ENCODE peak calls at places on chromosomes 5 and 9, in seven cellular contexts. B, E, W, S, N, Q and J are unnamed samples.

GRCh38 chr5:128885649-128886255 is 79.5 kb upstream of the SLC27A6 start:
- DNase-seq in B (no peak), E (no peak), W (no peak), S (no peak), N (no peak), Q (no peak), J (no peak)

GRCh38 chr9:81522721-81523551 is 166.4 kb downstream of the TLE1 start:
- DNase-seq in B (no peak), E (peak; percentile 39), W (peak; percentile 73), S (peak; percentile 25), N (no peak), Q (peak; percentile 64), J (peak; percentile 37)

GRCh38 chr5:146647656-146648199 is 131.7 kb upstream of the GPR151 start:
- DNase-seq in B (no peak), E (no peak), W (no peak), S (no peak), N (peak; percentile 54), Q (no peak), J (no peak)

GRCh38 chr5:149561848-149562247 is 10.6 kb upstream of the CSNK1A1 start:
- DNase-seq in B (peak; percentile 90), E (no peak), W (peak; percentile 95), S (peak; percentile 75), N (no peak), Q (peak; percentile 75), J (no peak)

GRCh38 chr5:35309365-35310130 is 79.3 kb upstream of the PRLR start:
- DNase-seq in B (no peak), E (no peak), W (no peak), S (no peak), N (no peak), Q (no peak), J (no peak)

GRCh38 chr5:43772601-43773031 is 169.6 kb downstream of the NNT start:
- DNase-seq in B (peak; percentile 78), E (no peak), W (peak; percentile 72), S (no peak), N (no peak), Q (no peak), J (no peak)

GRCh38 chr5:160253441-160253840 is 24.1 kb downstream of the FABP6 start:
- DNase-seq in B (no peak), E (no peak), W (no peak), S (no peak), N (no peak), Q (no peak), J (no peak)

GRCh38 chr5:131595088-131596033 is 39.7 kb downstream of the RAPGEF6 start:
- DNase-seq in B (no peak), E (no peak), W (no peak), S (no peak), N (no peak), Q (no peak), J (no peak)

GRCh38 chr9:73176450-73176875 is 24.8 kb downstream of the ANXA1 start:
- DNase-seq in B (no peak), E (no peak), W (peak; percentile 74), S (peak; percentile 58), N (no peak), Q (peak; percentile 67), J (no peak)

GRCh38 chr9:96117398-96118060 is 184.4 kb downstream of the HSD17B3 start:
- DNase-seq in B (no peak), E (no peak), W (no peak), S (no peak), N (no peak), Q (no peak), J (no peak)

GRCh38 chr5:2914022-2914661 is 162.7 kb upstream of the IRX2 start:
- DNase-seq in B (no peak), E (no peak), W (no peak), S (no peak), N (no peak), Q (no peak), J (no peak)

GRCh38 chr9:114588671-114589526 is 1.3 kb downstream of the ATP6V1G1 start:
- DNase-seq in B (no peak), E (no peak), W (peak; percentile 43), S (no peak), N (no peak), Q (peak; percentile 46), J (no peak)

GRCh38 chr9:26357803-26358339 is 534.7 kb downstream of the CAAP1 start:
- DNase-seq in B (no peak), E (no peak), W (no peak), S (no peak), N (no peak), Q (no peak), J (no peak)

GRCh38 chr9:89236955-89237573 is 58.4 kb upstream of the SHC3 start:
- DNase-seq in B (no peak), E (peak; percentile 45), W (no peak), S (no peak), N (no peak), Q (no peak), J (no peak)

GRCh38 chr9:104927216-104927911 is 591 bp downstream of the ABCA1 start:
- DNase-seq in B (no peak), E (peak; percentile 53), W (peak; percentile 46), S (peak; percentile 48), N (no peak), Q (peak; percentile 45), J (no peak)

GRCh38 chr5:38719916-38720315 is 125.9 kb upstream of the OSMR start:
- DNase-seq in B (peak; percentile 71), E (no peak), W (peak; percentile 91), S (no peak), N (no peak), Q (peak; percentile 80), J (no peak)

GRCh38 chr5:79846198-79846521 is 144.9 kb downstream of the MTX3 start:
- DNase-seq in B (no peak), E (no peak), W (no peak), S (no peak), N (no peak), Q (no peak), J (no peak)

GRCh38 chr5:132868754-132869153 is 2.3 kb downstream of the UQCRQ start:
- DNase-seq in B (no peak), E (no peak), W (no peak), S (no peak), N (no peak), Q (no peak), J (no peak)

GRCh38 chr9:120303519-120303918 is 276.4 kb downstream of the CDK5RAP2 start:
- DNase-seq in B (no peak), E (no peak), W (no peak), S (no peak), N (no peak), Q (no peak), J (no peak)

GRCh38 chr5:157506981-157507780 is 47.2 kb downstream of the NIPAL4 start:
- DNase-seq in B (no peak), E (no peak), W (no peak), S (no peak), N (no peak), Q (no peak), J (no peak)